ENCODE peak calls at places on chromosomes 1 and 21, in seven cellular contexts. One of them, this sample, is unnamed.

GRCh38 chr1:9357958-9358357 is 65.3 kb downstream of the SPSB1 start:
- DNase-seq in amygdala: no peak
- DNase-seq in T-helper 17 cell: no peak
- DNase-seq in activated CD8-positive, alpha-beta memory T cell treated with anti-CD3 and anti-CD28 coated beads, Interleukin-2, amount 50 U/mL, for 4 hours: no peak
- DNase-seq in transverse colon: no peak
- DNase-seq in WERI-Rb-1: no peak
- DNase-seq in suprapubic skin: no peak
- DNase-seq in this sample: no peak

GRCh38 chr21:45050786-45051489 is 23.4 kb upstream of the ADARB1 start:
- DNase-seq in activated CD8-positive, alpha-beta memory T cell treated with anti-CD3 and anti-CD28 coated beads, Interleukin-2, amount 50 U/mL, for 4 hours: no peak
- DNase-seq in suprapubic skin: peak
- DNase-seq in amygdala: no peak
- DNase-seq in WERI-Rb-1: no peak
- DNase-seq in transverse colon: no peak
- DNase-seq in T-helper 17 cell: no peak
- DNase-seq in this sample: no peak

GRCh38 chr1:9826616-9827015 is 2.9 kb upstream of the CLSTN1 start:
- DNase-seq in suprapubic skin: no peak
- DNase-seq in amygdala: no peak
- DNase-seq in WERI-Rb-1: peak
- DNase-seq in transverse colon: no peak
- DNase-seq in T-helper 17 cell: no peak
- DNase-seq in activated CD8-positive, alpha-beta memory T cell treated with anti-CD3 and anti-CD28 coated beads, Interleukin-2, amount 50 U/mL, for 4 hours: no peak
- DNase-seq in this sample: no peak

GRCh38 chr1:205616563-205617293 is 15.1 kb downstream of the ELK4 start:
- DNase-seq in transverse colon: peak
- DNase-seq in amygdala: no peak
- DNase-seq in suprapubic skin: no peak
- DNase-seq in WERI-Rb-1: no peak
- DNase-seq in T-helper 17 cell: no peak
- DNase-seq in activated CD8-positive, alpha-beta memory T cell treated with anti-CD3 and anti-CD28 coated beads, Interleukin-2, amount 50 U/mL, for 4 hours: no peak
- DNase-seq in this sample: no peak

GRCh38 chr1:95723346-95723745 is 489.3 kb downstream of the RWDD3 start:
- DNase-seq in suprapubic skin: no peak
- DNase-seq in amygdala: no peak
- DNase-seq in T-helper 17 cell: no peak
- DNase-seq in transverse colon: no peak
- DNase-seq in WERI-Rb-1: no peak
- DNase-seq in activated CD8-positive, alpha-beta memory T cell treated with anti-CD3 and anti-CD28 coated beads, Interleukin-2, amount 50 U/mL, for 4 hours: no peak
- DNase-seq in this sample: no peak

GRCh38 chr1:82838066-82838465 is 1037.3 kb downstream of the ADGRL2 start:
- DNase-seq in transverse colon: no peak
- DNase-seq in activated CD8-positive, alpha-beta memory T cell treated with anti-CD3 and anti-CD28 coated beads, Interleukin-2, amount 50 U/mL, for 4 hours: no peak
- DNase-seq in T-helper 17 cell: no peak
- DNase-seq in WERI-Rb-1: no peak
- DNase-seq in amygdala: no peak
- DNase-seq in suprapubic skin: no peak
- DNase-seq in this sample: no peak

GRCh38 chr21:16454371-16454770 is 724.6 kb downstream of the USP25 start:
- DNase-seq in activated CD8-positive, alpha-beta memory T cell treated with anti-CD3 and anti-CD28 coated beads, Interleukin-2, amount 50 U/mL, for 4 hours: no peak
- DNase-seq in WERI-Rb-1: no peak
- DNase-seq in T-helper 17 cell: no peak
- DNase-seq in amygdala: no peak
- DNase-seq in suprapubic skin: no peak
- DNase-seq in transverse colon: no peak
- DNase-seq in this sample: no peak

GRCh38 chr1:203914292-203914691 is 52.9 kb downstream of the SNRPE start:
- DNase-seq in suprapubic skin: no peak
- DNase-seq in amygdala: no peak
- DNase-seq in activated CD8-positive, alpha-beta memory T cell treated with anti-CD3 and anti-CD28 coated beads, Interleukin-2, amount 50 U/mL, for 4 hours: no peak
- DNase-seq in WERI-Rb-1: no peak
- DNase-seq in T-helper 17 cell: no peak
- DNase-seq in transverse colon: no peak
- DNase-seq in this sample: no peak

GRCh38 chr1:229848762-229849677 is 218.0 kb upstream of the GALNT2 start:
- DNase-seq in amygdala: no peak
- DNase-seq in T-helper 17 cell: no peak
- DNase-seq in suprapubic skin: no peak
- DNase-seq in WERI-Rb-1: peak
- DNase-seq in activated CD8-positive, alpha-beta memory T cell treated with anti-CD3 and anti-CD28 coated beads, Interleukin-2, amount 50 U/mL, for 4 hours: no peak
- DNase-seq in transverse colon: no peak
- DNase-seq in this sample: peak

GRCh38 chr1:213821175-213821942 is 166.4 kb upstream of the PROX1 start:
- DNase-seq in suprapubic skin: no peak
- DNase-seq in T-helper 17 cell: no peak
- DNase-seq in activated CD8-positive, alpha-beta memory T cell treated with anti-CD3 and anti-CD28 coated beads, Interleukin-2, amount 50 U/mL, for 4 hours: no peak
- DNase-seq in amygdala: no peak
- DNase-seq in WERI-Rb-1: no peak
- DNase-seq in transverse colon: no peak
- DNase-seq in this sample: no peak

GRCh38 chr1:38696371-38696770 is 163.2 kb downstream of the RRAGC start:
- DNase-seq in T-helper 17 cell: no peak
- DNase-seq in transverse colon: no peak
- DNase-seq in amygdala: no peak
- DNase-seq in activated CD8-positive, alpha-beta memory T cell treated with anti-CD3 and anti-CD28 coated beads, Interleukin-2, amount 50 U/mL, for 4 hours: no peak
- DNase-seq in suprapubic skin: no peak
- DNase-seq in WERI-Rb-1: no peak
- DNase-seq in this sample: no peak

GRCh38 chr1:230827081-230827681 is 41.1 kb downstream of the C1orf198 start:
- DNase-seq in transverse colon: no peak
- DNase-seq in amygdala: peak
- DNase-seq in activated CD8-positive, alpha-beta memory T cell treated with anti-CD3 and anti-CD28 coated beads, Interleukin-2, amount 50 U/mL, for 4 hours: no peak
- DNase-seq in T-helper 17 cell: no peak
- DNase-seq in WERI-Rb-1: no peak
- DNase-seq in suprapubic skin: no peak
- DNase-seq in this sample: no peak

GRCh38 chr1:219417610-219418009 is 195.3 kb downstream of the ZC3H11B start:
- DNase-seq in transverse colon: no peak
- DNase-seq in amygdala: no peak
- DNase-seq in T-helper 17 cell: no peak
- DNase-seq in activated CD8-positive, alpha-beta memory T cell treated with anti-CD3 and anti-CD28 coated beads, Interleukin-2, amount 50 U/mL, for 4 hours: no peak
- DNase-seq in WERI-Rb-1: no peak
- DNase-seq in suprapubic skin: no peak
- DNase-seq in this sample: no peak

GRCh38 chr1:67170751-67171573 is 4.7 kb downstream of the IL23R start:
- DNase-seq in T-helper 17 cell: no peak
- DNase-seq in suprapubic skin: no peak
- DNase-seq in WERI-Rb-1: no peak
- DNase-seq in amygdala: no peak
- DNase-seq in transverse colon: no peak
- DNase-seq in activated CD8-positive, alpha-beta memory T cell treated with anti-CD3 and anti-CD28 coated beads, Interleukin-2, amount 50 U/mL, for 4 hours: no peak
- DNase-seq in this sample: peak

GRCh38 chr1:101178341-101178687 is 58.5 kb upstream of the S1PR1 start:
- DNase-seq in T-helper 17 cell: no peak
- DNase-seq in suprapubic skin: no peak
- DNase-seq in activated CD8-positive, alpha-beta memory T cell treated with anti-CD3 and anti-CD28 coated beads, Interleukin-2, amount 50 U/mL, for 4 hours: no peak
- DNase-seq in WERI-Rb-1: no peak
- DNase-seq in transverse colon: no peak
- DNase-seq in amygdala: no peak
- DNase-seq in this sample: no peak

GRCh38 chr1:222709700-222710153 is 2.6 kb downstream of the AIDA start:
- DNase-seq in transverse colon: no peak
- DNase-seq in WERI-Rb-1: no peak
- DNase-seq in suprapubic skin: no peak
- DNase-seq in amygdala: no peak
- DNase-seq in T-helper 17 cell: no peak
- DNase-seq in activated CD8-positive, alpha-beta memory T cell treated with anti-CD3 and anti-CD28 coated beads, Interleukin-2, amount 50 U/mL, for 4 hours: no peak
- DNase-seq in this sample: no peak

GRCh38 chr1:174659823-174660222 is 212.1 kb downstream of the GPR52 start:
- DNase-seq in T-helper 17 cell: no peak
- DNase-seq in transverse colon: no peak
- DNase-seq in amygdala: no peak
- DNase-seq in WERI-Rb-1: no peak
- DNase-seq in suprapubic skin: no peak
- DNase-seq in activated CD8-positive, alpha-beta memory T cell treated with anti-CD3 and anti-CD28 coated beads, Interleukin-2, amount 50 U/mL, for 4 hours: no peak
- DNase-seq in this sample: no peak

GRCh38 chr1:91020486-91020885 is 1.3 kb downstream of the ZNF644 start:
- DNase-seq in amygdala: no peak
- DNase-seq in activated CD8-positive, alpha-beta memory T cell treated with anti-CD3 and anti-CD28 coated beads, Interleukin-2, amount 50 U/mL, for 4 hours: no peak
- DNase-seq in suprapubic skin: no peak
- DNase-seq in T-helper 17 cell: no peak
- DNase-seq in transverse colon: no peak
- DNase-seq in WERI-Rb-1: no peak
- DNase-seq in this sample: no peak

GRCh38 chr1:144551543-144552424 is 40.9 kb upstream of the PPIAL4F start:
- DNase-seq in T-helper 17 cell: peak
- DNase-seq in transverse colon: peak
- DNase-seq in activated CD8-positive, alpha-beta memory T cell treated with anti-CD3 and anti-CD28 coated beads, Interleukin-2, amount 50 U/mL, for 4 hours: peak
- DNase-seq in WERI-Rb-1: peak
- DNase-seq in suprapubic skin: peak
- DNase-seq in amygdala: peak
- DNase-seq in this sample: peak

GRCh38 chr1:43437031-43437973 is 16.4 kb downstream of the HYI start:
- DNase-seq in T-helper 17 cell: no peak
- DNase-seq in transverse colon: peak
- DNase-seq in suprapubic skin: peak
- DNase-seq in WERI-Rb-1: no peak
- DNase-seq in amygdala: no peak
- DNase-seq in activated CD8-positive, alpha-beta memory T cell treated with anti-CD3 and anti-CD28 coated beads, Interleukin-2, amount 50 U/mL, for 4 hours: no peak
- DNase-seq in this sample: no peak

GRCh38 chr1:230067871-230068814 is 1.1 kb downstream of the GALNT2 start:
- DNase-seq in WERI-Rb-1: no peak
- DNase-seq in activated CD8-positive, alpha-beta memory T cell treated with anti-CD3 and anti-CD28 coated beads, Interleukin-2, amount 50 U/mL, for 4 hours: peak
- DNase-seq in transverse colon: peak
- DNase-seq in T-helper 17 cell: no peak
- DNase-seq in suprapubic skin: no peak
- DNase-seq in amygdala: peak
- DNase-seq in this sample: no peak

GRCh38 chr1:17437260-17438175 is 2.0 kb downstream of the RCC2 start:
- DNase-seq in transverse colon: peak
- DNase-seq in WERI-Rb-1: peak
- DNase-seq in activated CD8-positive, alpha-beta memory T cell treated with anti-CD3 and anti-CD28 coated beads, Interleukin-2, amount 50 U/mL, for 4 hours: peak
- DNase-seq in amygdala: peak
- DNase-seq in T-helper 17 cell: peak
- DNase-seq in suprapubic skin: no peak
- DNase-seq in this sample: peak

GRCh38 chr1:247411583-247412295 is 4.2 kb upstream of the NLRP3 start:
- DNase-seq in WERI-Rb-1: no peak
- DNase-seq in amygdala: no peak
- DNase-seq in T-helper 17 cell: no peak
- DNase-seq in activated CD8-positive, alpha-beta memory T cell treated with anti-CD3 and anti-CD28 coated beads, Interleukin-2, amount 50 U/mL, for 4 hours: no peak
- DNase-seq in suprapubic skin: no peak
- DNase-seq in transverse colon: no peak
- DNase-seq in this sample: no peak

GRCh38 chr1:111565957-111566356 is 53.6 kb upstream of the RAP1A start:
- DNase-seq in activated CD8-positive, alpha-beta memory T cell treated with anti-CD3 and anti-CD28 coated beads, Interleukin-2, amount 50 U/mL, for 4 hours: no peak
- DNase-seq in amygdala: no peak
- DNase-seq in T-helper 17 cell: no peak
- DNase-seq in transverse colon: no peak
- DNase-seq in suprapubic skin: no peak
- DNase-seq in WERI-Rb-1: no peak
- DNase-seq in this sample: no peak

GRCh38 chr21:45381036-45381787 is 23.8 kb upstream of the COL18A1 start:
- DNase-seq in WERI-Rb-1: no peak
- DNase-seq in T-helper 17 cell: no peak
- DNase-seq in activated CD8-positive, alpha-beta memory T cell treated with anti-CD3 and anti-CD28 coated beads, Interleukin-2, amount 50 U/mL, for 4 hours: no peak
- DNase-seq in suprapubic skin: no peak
- DNase-seq in amygdala: no peak
- DNase-seq in transverse colon: no peak
- DNase-seq in this sample: no peak